ENCODE peak calls at places on chromosomes 1 and 21, in ten cellular contexts. B is K562, J is H1, I is endothelial cell of umbilical vein, N is ascending aorta, Z is sigmoid colon, L is HCT116, S is GM12878, P is retinal pigment epithelial cell, W is fibroblast of mammary gland. U is an unnamed sample.

GRCh38 chr1:15848143-15848928 is 829 bp downstream of the SPEN start:
- DNase-seq in B (peak; percentile 58), J (no peak), I (peak; percentile 52), N (peak; percentile 71), Z (peak; percentile 73), L (no peak), S (no peak), P (no peak), W (no peak), U (peak; percentile 70)

GRCh38 chr1:115478933-115479551 is 141.0 kb upstream of the NGF start:
- DNase-seq in B (no peak), J (no peak), I (no peak), N (peak; percentile 60), Z (no peak), L (no peak), S (no peak), P (no peak), W (no peak), U (no peak)

GRCh38 chr1:97050501-97050900 is 328.9 kb downstream of the PTBP2 start:
- DNase-seq in B (no peak), J (no peak), I (peak; percentile 62), N (no peak), Z (no peak), L (peak; percentile 10), S (no peak), P (peak; percentile 25), W (peak; percentile 47), U (no peak)

GRCh38 chr1:117669572-117669971 is 63.7 kb downstream of the TENT5C start:
- DNase-seq in B (no peak), J (no peak), I (no peak), N (no peak), Z (no peak), L (no peak), S (no peak), P (no peak), W (no peak), U (no peak)

GRCh38 chr1:42927274-42927841 is 31.3 kb downstream of the SLC2A1 start:
- DNase-seq in B (no peak), J (no peak), I (no peak), N (no peak), Z (no peak), L (no peak), S (no peak), P (no peak), W (no peak), U (no peak)

GRCh38 chr1:32205401-32206370 is at the start of gene IQCC:
- DNase-seq in B (peak; percentile 96), J (peak; percentile 81), I (peak; percentile 82), N (peak; percentile 91), Z (peak; percentile 93), L (peak; percentile 65), S (peak; percentile 46), P (no peak), W (peak; percentile 74), U (peak; percentile 87)

GRCh38 chr1:32759997-32760623 is 57.0 kb downstream of the YARS1 start:
- DNase-seq in B (peak; percentile 54), J (peak; percentile 99), I (no peak), N (no peak), Z (no peak), L (peak; percentile 94), S (no peak), P (peak; percentile 85), W (no peak), U (no peak)

GRCh38 chr1:104406731-104407130 is 657.0 kb downstream of the AMY1C start:
- DNase-seq in B (no peak), J (no peak), I (no peak), N (no peak), Z (no peak), L (no peak), S (no peak), P (no peak), W (no peak), U (no peak)

GRCh38 chr21:33070921-33071877 is 1.3 kb downstream of the OLIG1 start:
- DNase-seq in B (no peak), J (no peak), I (no peak), N (no peak), Z (no peak), L (no peak), S (no peak), P (no peak), W (no peak), U (peak; percentile 26)

GRCh38 chr21:33069645-33069993 is 322 bp upstream of the OLIG1 start:
- DNase-seq in B (no peak), J (no peak), I (no peak), N (no peak), Z (no peak), L (no peak), S (no peak), P (no peak), W (no peak), U (no peak)

GRCh38 chr21:33069243-33069642 is 698 bp upstream of the OLIG1 start:
- DNase-seq in B (no peak), J (no peak), I (no peak), N (no peak), Z (no peak), L (no peak), S (no peak), P (no peak), W (no peak), U (no peak)

GRCh38 chr21:33071878-33072306 is 2.0 kb downstream of the OLIG1 start:
- DNase-seq in B (no peak), J (no peak), I (peak; percentile 32), N (no peak), Z (no peak), L (no peak), S (no peak), P (no peak), W (peak; percentile 8), U (peak; percentile 18)

GRCh38 chr21:33069994-33070811 is at the start of gene OLIG1:
- DNase-seq in B (no peak), J (no peak), I (peak; percentile 18), N (no peak), Z (no peak), L (no peak), S (no peak), P (no peak), W (peak; percentile 8), U (peak; percentile 26)
- H3K4me3 ChIP-seq in B (no peak within 1 kb of the TSS), J (peak within 1 kb of the TSS; percentile 32), I (no peak within 1 kb of the TSS), N (peak within 1 kb of the TSS; percentile 52), Z (no peak within 1 kb of the TSS), L (no peak within 1 kb of the TSS), S (no peak within 1 kb of the TSS), P (no peak within 1 kb of the TSS), W (no peak within 1 kb of the TSS), U (no peak within 1 kb of the TSS)

GRCh38 chr1:167799747-167800146 is 78.0 kb downstream of the MPZL1 start:
- DNase-seq in B (no peak), J (no peak), I (no peak), N (no peak), Z (no peak), L (no peak), S (no peak), P (no peak), W (no peak), U (no peak)

GRCh38 chr1:167794043-167794442 is 72.3 kb downstream of the MPZL1 start:
- DNase-seq in B (no peak), J (no peak), I (no peak), N (no peak), Z (no peak), L (no peak), S (no peak), P (no peak), W (no peak), U (no peak)

GRCh38 chr1:167795810-167796740 is 74.3 kb downstream of the MPZL1 start:
- DNase-seq in B (no peak), J (no peak), I (peak; percentile 64), N (no peak), Z (peak; percentile 82), L (no peak), S (no peak), P (no peak), W (peak; percentile 59), U (no peak)

GRCh38 chr1:167798951-167799350 is 77.2 kb downstream of the MPZL1 start:
- DNase-seq in B (no peak), J (no peak), I (no peak), N (no peak), Z (no peak), L (no peak), S (no peak), P (no peak), W (no peak), U (no peak)

DNA sequence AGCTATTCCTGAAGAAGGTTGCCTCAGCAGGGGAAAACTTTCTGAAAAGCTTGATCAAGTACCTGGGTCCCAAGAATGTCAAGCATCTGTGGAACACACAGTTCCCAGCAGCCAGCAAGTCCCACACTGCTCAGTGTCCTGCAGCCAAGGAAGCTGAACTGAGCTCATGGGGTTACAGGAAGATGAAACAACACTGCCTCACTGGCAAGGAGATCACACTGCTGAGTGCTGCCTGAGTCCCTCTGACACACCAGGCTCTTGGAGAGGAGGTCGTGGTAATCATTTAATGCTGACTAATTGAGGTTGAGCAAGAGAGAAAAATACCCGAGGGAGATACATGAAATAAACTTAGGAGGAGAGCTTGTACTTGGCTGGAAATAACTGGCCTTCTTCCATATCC is 75.2 kb downstream of the MPZL1 start:
- DNase-seq in B (peak; percentile 56), J (no peak), I (peak; percentile 70), N (peak; percentile 95), Z (peak; percentile 96), L (no peak), S (no peak), P (peak; percentile 66), W (peak; percentile 100), U (no peak)
- TF ChIP-seq CTCF in B (peak; percentile 17), J (peak; percentile 22), I (no peak), N (no peak), Z (no peak), L (no peak), S (no peak), P (no peak), W (peak; percentile 12), U (no peak)

GRCh38 chr1:85326851-85327250 is 50.4 kb upstream of the BCL10 start:
- DNase-seq in B (no peak), J (no peak), I (no peak), N (no peak), Z (no peak), L (no peak), S (no peak), P (no peak), W (no peak), U (no peak)
- H3K4me3 ChIP-seq in B (no peak overlapping the region), J (no peak overlapping the region), I (no peak overlapping the region), N (no peak overlapping the region), Z (no peak overlapping the region), L (no peak overlapping the region), S (no peak overlapping the region), P (no peak overlapping the region), W (no peak overlapping the region), U (no peak overlapping the region)

GRCh38 chr1:161121838-161122237 is 3.9 kb downstream of the NIT1 start:
- DNase-seq in B (no peak), J (no peak), I (no peak), N (no peak), Z (no peak), L (no peak), S (no peak), P (no peak), W (no peak), U (no peak)

GRCh38 chr1:161121042-161121441 is 3.1 kb downstream of the NIT1 start:
- DNase-seq in B (no peak), J (no peak), I (no peak), N (no peak), Z (no peak), L (no peak), S (no peak), P (no peak), W (no peak), U (no peak)

GRCh38 chr1:161117681-161118581 is at the start of the genes NIT1 and PFDN2:
- DNase-seq in B (peak; percentile 93), J (peak; percentile 72), I (peak; percentile 86), N (peak; percentile 92), Z (peak; percentile 94), L (peak; percentile 77), S (peak; percentile 38), P (peak; percentile 28), W (peak; percentile 81), U (peak; percentile 89)

GRCh38 chr1:161119017-161119378 is 1.1 kb downstream of the NIT1 start:
- DNase-seq in B (peak; percentile 64), J (no peak), I (no peak), N (no peak), Z (peak; percentile 70), L (no peak), S (no peak), P (no peak), W (peak; percentile 30), U (no peak)

DNA sequence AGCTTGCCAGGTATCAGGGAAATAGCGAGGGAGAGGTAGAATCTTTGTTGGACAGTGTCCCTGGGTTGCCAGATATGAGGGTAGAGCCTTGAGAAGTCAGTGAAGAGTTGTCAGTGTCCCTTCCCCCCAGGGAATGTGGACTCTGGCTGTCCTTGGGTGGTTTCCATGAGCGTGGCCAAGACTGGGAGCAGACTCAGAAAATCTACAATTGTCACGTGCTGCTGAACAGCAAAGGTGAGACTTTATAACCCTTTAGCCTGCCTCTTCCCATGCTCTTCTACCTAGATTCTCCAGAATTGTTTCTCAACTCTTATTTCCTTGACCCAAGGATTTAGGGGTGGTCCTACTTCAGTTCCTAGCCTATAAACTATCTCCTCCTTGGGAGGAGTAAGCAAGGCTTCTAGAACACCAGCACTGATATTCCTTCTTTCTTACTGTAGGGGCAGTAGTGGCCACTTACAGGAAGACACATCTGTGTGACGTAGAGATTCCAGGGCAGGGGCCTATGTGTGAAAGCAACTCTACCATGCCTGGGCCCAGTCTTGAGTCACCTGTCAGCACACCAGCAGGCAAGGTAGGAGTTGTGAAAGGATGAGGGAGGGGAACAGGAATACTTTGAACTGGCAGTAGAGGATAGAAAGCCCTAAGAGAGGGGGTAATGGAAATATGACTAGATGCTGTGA is 1.6 kb downstream of the NIT1 start:
- DNase-seq in B (peak; percentile 83), J (no peak), I (peak; percentile 55), N (peak; percentile 81), Z (peak; percentile 73), L (peak; percentile 86), S (no peak), P (peak; percentile 48), W (peak; percentile 86), U (peak; percentile 36)
- TF ChIP-seq CTCF in B (peak; percentile 66), J (peak; percentile 66), I (peak; percentile 37), N (no peak), Z (no peak), L (peak; percentile 63), S (peak; percentile 63), P (peak; percentile 56), W (peak; percentile 52), U (peak; percentile 56)

U was measured in GM06990.